ENCODE peak calls at places on chromosomes 3 and 15, in six cellular contexts. I is thoracic aorta, Q is tibial artery, P is adrenal gland, H is A549, D is endothelial cell of umbilical vein. Y is an unnamed sample. For H3K9me3, the result is how much of the 10 kb centered on the place peaks cover.

GRCh38 chr15:88002721-88003120 is 253.8 kb downstream of the NTRK3 start:
- DNase-seq in H (no peak), I (no peak), Q (no peak), P (no peak), D (no peak), Y (no peak)

GRCh38 chr3:123303976-123304560 is 102.3 kb downstream of the SEC22A start:
- DNase-seq in Q (no peak), H (no peak), D (no peak), P (no peak), I (no peak), Y (no peak)

GRCh38 chr3:186700267-186700666 is 16.9 kb upstream of the KNG1 start:
- DNase-seq in H (no peak), I (no peak), P (no peak), Q (no peak), D (no peak), Y (no peak)

GRCh38 chr15:52020253-52021085 is 1.4 kb downstream of the MAPK6 start:
- DNase-seq in H (no peak), P (no peak), D (peak), Q (no peak), I (no peak), Y (no peak)

GRCh38 chr15:52528465-52529288 is at the start of gene MYO5A:
- DNase-seq in H (peak), Q (peak), I (no peak), P (peak), D (peak), Y (peak)

GRCh38 chr3:142459929-142460328 is 12.1 kb upstream of the XRN1 start:
- DNase-seq in H (no peak), P (no peak), Q (no peak), D (no peak), I (no peak), Y (no peak)

GRCh38 chr3:67362686-67363085 is 291.7 kb downstream of the SUCLG2 start:
- DNase-seq in P (no peak), Q (no peak), I (no peak), D (peak), H (no peak), Y (no peak)

GRCh38 chr15:82936966-82937647 is 15.4 kb downstream of the HOMER2 start:
- DNase-seq in I (no peak), P (peak), D (no peak), Q (no peak), H (peak), Y (no peak)

GRCh38 chr15:64247906-64248541 is 85.2 kb upstream of the PPIB start:
- DNase-seq in D (peak), H (peak), P (peak), I (no peak), Q (no peak), Y (no peak)

GRCh38 chr15:60651155-60651554 is 172.2 kb upstream of the ICE2 start:
- DNase-seq in D (no peak), P (no peak), H (no peak), I (no peak), Q (no peak), Y (no peak)

GRCh38 chr15:99164119-99164518 is 59.2 kb downstream of the SYNM start:
- DNase-seq in H (no peak), D (no peak), P (no peak), I (no peak), Q (no peak), Y (no peak)

GRCh38 chr3:16374047-16375019 is 109.3 kb downstream of the OXNAD1 start:
- DNase-seq in H (no peak), I (no peak), P (no peak), D (no peak), Q (no peak), Y (no peak)

GRCh38 chr15:80549712-80550111 is 145.4 kb upstream of the ABHD17C start:
- DNase-seq in P (no peak), H (no peak), I (no peak), D (no peak), Q (no peak), Y (no peak)

GRCh38 chr3:135051409-135051946 is 256.4 kb downstream of the EPHB1 start:
- DNase-seq in H (no peak), I (no peak), P (no peak), Q (no peak), D (no peak), Y (no peak)

DNA sequence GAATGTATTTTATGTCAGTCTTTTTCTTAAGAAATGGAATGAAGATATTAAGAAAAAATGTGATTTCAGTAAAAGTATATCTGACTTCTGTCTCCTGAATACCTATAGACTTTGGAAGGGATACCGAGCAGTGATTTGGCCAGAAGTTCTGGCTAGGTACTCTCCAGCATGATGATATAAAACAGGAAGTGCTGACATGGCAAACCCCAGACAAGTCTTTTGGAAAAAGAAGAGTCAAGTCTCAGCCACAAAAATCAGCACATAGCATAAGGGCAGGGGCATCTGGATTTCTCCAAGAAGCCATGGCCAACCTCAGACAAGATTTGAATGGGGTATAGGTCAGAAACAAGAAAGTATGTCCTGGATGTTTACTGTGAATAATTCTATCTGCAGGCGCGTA is 643.3 kb upstream of the ARRDC4 start:
- DNase-seq in D (no peak), I (no peak), P (no peak), H (no peak), Q (no peak), Y (no peak)
- H3K9me3 ChIP-seq in D (under half), I (under half), P (under half), H (under half), Q (under half), Y (under half)

DNA sequence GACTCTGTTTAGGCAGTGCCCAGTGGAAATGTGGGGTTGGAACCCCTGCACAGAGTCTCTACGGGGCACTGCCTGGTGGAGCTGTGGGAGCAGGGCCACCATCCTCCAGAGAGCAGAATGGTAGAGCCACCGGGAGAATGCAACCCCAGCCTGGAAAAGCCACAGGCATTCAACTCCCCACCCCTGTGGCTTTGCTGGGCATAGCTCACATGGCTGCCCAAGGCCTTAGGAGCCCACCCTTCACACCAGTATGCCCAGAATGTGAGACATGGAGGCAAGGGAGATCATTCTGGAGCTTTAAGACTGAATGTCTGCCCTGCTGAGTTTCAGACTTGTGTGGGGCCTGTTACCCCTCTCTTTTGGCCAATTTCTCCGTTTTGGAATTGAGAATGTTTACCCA is 19.0 kb upstream of the CHCHD6 start:
- DNase-seq in P (no peak), I (no peak), D (no peak), Q (no peak), H (no peak), Y (no peak)
- TF ChIP-seq CTCF in P (no peak), I (no peak), D (no peak), Q (no peak), H (no peak), Y (no peak)

GRCh38 chr3:27533718-27534578 is 49.8 kb upstream of the SLC4A7 start:
- DNase-seq in P (peak), D (peak), I (peak), Q (peak), H (peak), Y (peak)
- H3K4me3 ChIP-seq in P (no peak), D (no peak), I (no peak), Q (no peak), H (peak), Y (no peak)

GRCh38 chr3:279325-279724 is 82.8 kb downstream of the CHL1 start:
- DNase-seq in Q (no peak), I (no peak), P (no peak), H (no peak), D (no peak), Y (no peak)
- H3K9me3 ChIP-seq in Q (under half), I (under half), P (under half), H (under half), D (under half), Y (under half)

DNA sequence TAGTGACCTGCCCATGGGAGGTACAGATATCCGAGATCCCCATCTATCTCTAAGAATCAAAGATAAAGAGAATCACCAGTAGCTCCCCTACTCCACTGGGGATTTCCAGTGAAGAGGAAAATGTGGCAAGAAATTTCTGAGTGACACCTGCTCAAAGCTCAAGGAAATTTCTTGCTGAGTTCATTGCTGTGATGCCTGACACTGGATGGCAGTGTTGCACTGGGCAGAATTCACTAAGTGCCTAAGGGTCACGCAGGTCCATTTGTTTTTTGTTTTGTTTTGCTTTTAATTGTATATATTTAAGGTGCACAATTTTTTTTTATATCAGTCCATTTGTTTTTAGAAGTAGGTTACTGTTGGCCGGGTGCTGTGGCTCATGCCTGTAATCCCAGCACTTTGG is 109.5 kb upstream of the KCNAB1 start:
- DNase-seq in P (no peak), I (no peak), D (no peak), H (peak), Q (no peak), Y (peak)
- TF ChIP-seq CTCF in P (no peak), I (peak), D (no peak), H (peak), Q (peak), Y (peak)

GRCh38 chr15:56754993-56755392 is 21.7 kb upstream of the ZNF280D start:
- DNase-seq in D (no peak), H (no peak), Q (no peak), P (no peak), I (no peak), Y (no peak)
- H3K4me3 ChIP-seq in D (no peak), H (no peak), Q (no peak), P (no peak), I (no peak), Y (no peak)

GRCh38 chr3:43014216-43014615 is 35.1 kb downstream of the GASK1A start:
- DNase-seq in Q (no peak), D (no peak), H (no peak), P (no peak), I (no peak), Y (no peak)
- H3K9me3 ChIP-seq in Q (under half), D (under half), H (under half), P (under half), I (under half), Y (under half)

GRCh38 chr3:4981160-4981687 is 2.0 kb downstream of the BHLHE40 start:
- DNase-seq in P (no peak), Q (no peak), H (peak), D (peak), I (no peak), Y (no peak)

GRCh38 chr3:4983739-4984510 is 4.7 kb downstream of the BHLHE40 start:
- DNase-seq in H (peak), P (peak), D (peak), Q (peak), I (no peak), Y (no peak)

GRCh38 chr3:4982773-4983738 is 3.8 kb downstream of the BHLHE40 start:
- DNase-seq in D (peak), H (peak), Q (no peak), I (no peak), P (peak), Y (peak)

GRCh38 chr3:4980229-4981159 is 1.3 kb downstream of the BHLHE40 start:
- DNase-seq in P (peak), Q (peak), I (peak), D (peak), H (peak), Y (peak)

DNA sequence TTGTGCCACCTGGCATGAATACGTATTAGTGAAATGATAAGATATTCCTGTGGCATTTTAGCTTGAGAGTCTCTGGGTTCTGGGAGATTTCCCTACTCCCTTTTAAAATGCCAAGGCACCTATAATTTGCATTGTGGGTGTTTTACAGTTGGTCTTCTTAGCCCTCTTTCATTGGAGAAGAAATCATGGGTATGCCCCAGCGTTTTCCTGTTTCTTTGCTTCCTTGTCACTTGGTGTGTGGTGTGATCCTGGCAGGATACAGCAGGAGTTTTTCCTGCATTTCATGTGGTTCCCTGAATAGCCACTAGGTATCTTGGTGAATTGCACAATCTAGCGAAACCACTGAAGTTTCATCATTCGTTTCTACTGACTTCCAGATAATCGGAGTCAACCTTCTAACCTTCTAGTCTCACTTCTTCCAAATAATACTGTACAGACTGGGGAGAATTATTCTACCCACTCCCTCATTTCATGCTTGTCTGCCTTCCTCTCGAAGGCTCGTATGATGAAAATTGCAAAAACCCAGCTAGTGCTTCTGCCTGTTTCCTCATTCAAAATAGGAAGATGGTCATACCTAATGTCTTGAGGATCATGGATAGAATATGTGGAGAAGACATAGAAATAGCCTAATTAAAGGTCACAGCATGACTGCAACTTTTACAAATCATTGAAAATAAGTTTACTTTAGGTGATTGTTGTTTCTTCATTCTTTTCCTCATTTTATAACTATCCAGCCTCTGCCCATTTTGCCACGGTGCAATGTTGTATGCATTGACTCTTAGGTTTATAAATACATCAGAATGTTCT is 2.7 kb downstream of the BHLHE40 start:
- DNase-seq in Q (no peak), I (no peak), D (peak), H (peak), P (peak), Y (no peak)
- TF ChIP-seq CTCF in Q (peak), I (peak), D (peak), H (no peak), P (peak), Y (no peak)